ENCODE peak calls at places on chromosomes 5 and 9, in five cellular contexts. G is lower lobe of right lung, I is ovary, Z is AG09309, M is neural progenitor cell. J is an unnamed sample.

GRCh38 chr9:70422371-70423043 is 8.1 kb upstream of the KLF9 start:
- DNase-seq in M (no peak), Z (no peak), G (no peak), I (no peak), J (no peak)

GRCh38 chr5:119360905-119361605 is 5.2 kb downstream of the TNFAIP8 start:
- DNase-seq in M (no peak), G (no peak), I (no peak), Z (peak), J (no peak)

GRCh38 chr5:102902647-102903046 is 147.5 kb downstream of the PAM start:
- DNase-seq in M (no peak), G (no peak), I (no peak), Z (no peak), J (no peak)

GRCh38 chr5:115414406-115415142 is 118.1 kb upstream of the CCDC112 start:
- DNase-seq in G (peak), M (no peak), I (no peak), Z (peak), J (peak)

GRCh38 chr5:179416906-179417470 is 71.7 kb upstream of the ADAMTS2 start:
- DNase-seq in I (no peak), Z (no peak), G (no peak), M (no peak), J (no peak)

GRCh38 chr5:76524872-76525271 is 98.3 kb downstream of the F2RL2 start:
- DNase-seq in G (no peak), I (no peak), M (peak), Z (no peak), J (no peak)

GRCh38 chr5:83375049-83375710 is 96.4 kb upstream of the VCAN start:
- DNase-seq in G (no peak), Z (no peak), I (no peak), M (no peak), J (no peak)

GRCh38 chr9:98218562-98219363 is 26.3 kb upstream of the CORO2A start:
- DNase-seq in M (no peak), G (no peak), Z (no peak), I (no peak), J (no peak)

GRCh38 chr5:36530249-36530648 is 76.2 kb upstream of the SLC1A3 start:
- DNase-seq in Z (no peak), M (peak), G (no peak), I (no peak), J (no peak)

GRCh38 chr5:58114324-58114723 is 345.6 kb downstream of the PLK2 start:
- DNase-seq in I (no peak), Z (peak), G (no peak), M (no peak), J (no peak)

GRCh38 chr5:31886206-31886605 is 247.3 kb downstream of the PDZD2 start:
- DNase-seq in M (no peak), Z (no peak), I (no peak), G (no peak), J (no peak)

GRCh38 chr5:14189680-14190079 is 46.5 kb downstream of the TRIO start:
- DNase-seq in M (no peak), I (no peak), Z (no peak), G (no peak), J (no peak)

GRCh38 chr5:102678267-102679058 is 76.6 kb upstream of the PAM start:
- DNase-seq in G (no peak), Z (no peak), I (no peak), M (no peak), J (no peak)

GRCh38 chr9:103991698-103992097 is 102.4 kb upstream of the SMC2 start:
- DNase-seq in Z (no peak), M (no peak), I (no peak), G (no peak), J (no peak)

GRCh38 chr5:172438304-172438652 is 16.0 kb downstream of the SH3PXD2B start:
- DNase-seq in I (peak), Z (no peak), M (no peak), G (no peak), J (no peak)

GRCh38 chr9:72951043-72951442 is 1.8 kb downstream of the ALDH1A1 start:
- DNase-seq in M (no peak), G (no peak), Z (no peak), I (no peak), J (no peak)

GRCh38 chr9:35859310-35859994 is 10.7 kb downstream of the OR13J1 start:
- DNase-seq in I (no peak), Z (no peak), M (no peak), G (no peak), J (peak)

DNA sequence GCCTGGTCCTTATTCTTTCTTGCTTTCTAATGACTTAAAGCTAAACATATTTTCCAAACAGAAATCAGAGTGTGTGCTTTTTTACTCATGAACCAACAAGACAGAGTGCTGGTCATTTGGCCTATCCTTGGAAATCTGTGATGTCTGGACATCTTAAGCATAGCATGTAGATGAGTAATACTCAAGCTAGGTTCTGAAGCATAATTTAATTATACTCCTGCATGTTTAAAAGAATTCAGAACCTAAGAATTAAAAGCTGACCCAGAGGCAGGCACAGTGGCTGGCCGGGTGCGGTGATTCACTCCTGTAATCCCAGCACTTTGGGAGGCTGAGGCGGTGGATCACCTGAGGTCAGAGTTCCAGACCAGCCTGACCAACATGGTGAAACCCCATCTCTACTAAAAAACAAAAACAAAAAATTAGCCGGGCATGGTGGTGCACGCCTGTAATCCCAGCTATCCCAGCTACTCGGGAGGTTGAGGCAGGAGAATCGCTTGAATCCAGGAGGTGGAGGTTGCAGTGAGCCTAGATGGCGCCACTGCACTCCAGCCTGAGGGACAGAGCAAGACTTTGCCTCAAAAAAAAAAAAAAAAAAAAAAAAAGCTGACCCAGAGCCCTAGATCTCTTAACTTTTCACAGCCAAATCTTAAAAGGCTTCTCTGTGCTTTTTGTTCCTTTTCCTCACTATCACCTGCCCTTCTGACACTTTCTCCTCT is 16.2 kb upstream of the TJP2 start:
- DNase-seq in I (no peak), M (no peak), Z (no peak), G (no peak), J (no peak)
- TF ChIP-seq CTCF in I (no peak), M (peak), Z (peak), G (peak), J (peak)

GRCh38 chr5:141906972-141907371 is 16.7 kb upstream of the DELE1 start:
- DNase-seq in G (no peak), Z (no peak), M (no peak), I (no peak), J (no peak)

GRCh38 chr5:141910271-141910673 is 13.4 kb upstream of the DELE1 start:
- DNase-seq in G (no peak), I (no peak), Z (no peak), M (no peak), J (no peak)

GRCh38 chr5:141909212-141909611 is 14.5 kb upstream of the DELE1 start:
- DNase-seq in G (no peak), I (no peak), M (no peak), Z (no peak), J (no peak)

GRCh38 chr5:141906517-141906916 is 17.2 kb upstream of the DELE1 start:
- DNase-seq in G (no peak), I (no peak), M (no peak), Z (no peak), J (no peak)

GRCh38 chr5:141908796-141909195 is 14.9 kb upstream of the DELE1 start:
- DNase-seq in Z (no peak), I (no peak), G (no peak), M (no peak), J (no peak)
- TF ChIP-seq CTCF in Z (no peak), I (no peak), G (no peak), M (no peak), J (no peak)

DNA sequence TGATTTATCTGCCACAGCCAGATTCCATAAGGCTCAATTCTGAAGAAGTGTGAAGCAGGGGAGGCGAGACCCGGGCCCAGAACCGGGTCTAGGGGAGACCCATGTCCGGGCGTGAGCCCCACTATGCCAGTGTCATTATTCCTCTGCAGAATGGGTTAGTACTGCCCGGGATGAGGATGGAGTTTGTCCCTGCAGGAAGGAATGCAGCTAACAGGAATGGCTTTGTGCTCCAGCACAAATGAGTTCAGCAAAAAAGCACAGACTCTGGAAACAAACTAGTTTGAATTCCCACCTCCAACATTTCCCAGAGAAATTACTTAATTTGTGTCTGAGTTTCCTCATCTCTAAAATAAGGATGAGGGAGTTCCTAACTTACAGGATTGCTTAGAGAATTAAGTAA is 202.9 kb downstream of the SYK start:
- DNase-seq in M (no peak), I (no peak), Z (no peak), G (no peak), J (no peak)
- TF ChIP-seq CTCF in M (peak), I (no peak), Z (peak), G (no peak), J (no peak)

GRCh38 chr5:146606838-146607237 is 90.8 kb upstream of the GPR151 start:
- DNase-seq in G (no peak), Z (no peak), I (no peak), M (no peak), J (no peak)
- TF ChIP-seq CTCF in G (no peak), Z (no peak), I (no peak), M (no peak), J (no peak)

DNA sequence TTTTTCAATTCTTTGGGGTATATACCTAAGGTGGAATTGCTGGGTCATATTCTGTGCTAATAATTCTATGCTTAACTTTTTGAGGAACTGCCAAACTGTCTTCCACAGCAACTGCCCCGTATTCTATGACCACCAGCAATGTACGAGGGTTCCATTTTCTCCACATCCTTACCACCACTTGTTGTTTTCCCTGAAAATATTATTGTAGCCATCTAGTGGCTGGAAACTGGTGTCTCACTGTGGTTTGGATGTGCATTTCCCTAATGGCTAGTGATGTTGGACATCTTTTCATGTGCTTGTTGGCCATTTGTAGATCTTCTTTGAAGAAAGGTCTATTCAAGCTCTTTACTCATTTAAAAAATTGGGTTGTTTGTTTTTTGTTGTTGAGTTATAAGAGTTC is 30.7 kb downstream of the MSX2 start:
- DNase-seq in G (no peak), M (peak), I (no peak), Z (no peak), J (no peak)
- TF ChIP-seq CTCF in G (peak), M (peak), I (no peak), Z (peak), J (no peak)

DNA sequence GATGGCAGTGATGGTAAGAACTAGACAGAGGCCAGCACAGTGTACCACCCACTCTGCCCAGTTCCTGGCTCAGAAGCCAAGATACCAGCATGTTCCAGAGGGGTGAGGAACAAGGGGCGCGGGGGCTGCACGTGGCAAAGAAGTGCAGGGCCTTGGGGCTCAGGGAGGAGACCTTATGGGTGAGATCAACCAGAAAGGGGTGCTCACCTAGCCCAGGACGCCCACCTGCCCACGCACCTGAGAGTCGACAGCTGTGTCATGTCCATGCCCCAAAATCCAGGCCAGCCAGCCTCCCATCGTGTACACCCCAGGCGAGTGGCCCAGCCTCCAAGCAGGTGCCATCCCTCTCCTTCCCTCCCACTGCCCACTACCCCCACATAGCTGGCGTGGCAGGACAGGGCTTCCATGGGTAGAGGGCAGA is 34.9 kb downstream of the BICD2 start:
- DNase-seq in Z (no peak), G (no peak), M (no peak), I (no peak), J (no peak)
- TF ChIP-seq CTCF in Z (no peak), G (no peak), M (no peak), I (no peak), J (no peak)

GRCh38 chr9:83622814-83623633 is at the start of gene IDNK:
- DNase-seq in Z (no peak), M (peak), I (peak), G (peak), J (no peak)
- TF ChIP-seq CTCF in Z (no peak), M (no peak), I (no peak), G (no peak), J (no peak)